ENCODE peak calls at places on chromosomes 7 and 10, in nine cellular contexts. A is BE2C; V is adipocyte; R is adrenal gland; S is CD8-positive, alpha-beta memory T cell; T is OCI-LY7; B is MM.1S; N is Karpas-422; E is colonic mucosa. Y is an unnamed sample.

GRCh38 chr7:96786261-96786997 is 76.8 kb upstream of the SEM1 start:
- DNase-seq in A (no peak), V (no peak), R (peak; percentile 40), S (no peak), T (no peak), B (no peak), N (no peak), E (no peak), Y (no peak)

GRCh38 chr7:30285531-30286284 is 1.3 kb downstream of the ZNRF2 start:
- DNase-seq in A (peak; percentile 24), V (peak; percentile 54), R (peak; percentile 34), S (peak; percentile 57), T (peak; percentile 79), B (peak; percentile 88), N (peak; percentile 85), E (peak; percentile 53), Y (peak; percentile 29)

GRCh38 chr10:18583575-18584270 is 67.7 kb downstream of the NSUN6 start:
- DNase-seq in A (no peak), V (no peak), R (no peak), S (no peak), T (no peak), B (no peak), N (peak; percentile 49), E (no peak), Y (no peak)

GRCh38 chr10:28788252-28788651 is 110.9 kb downstream of the BAMBI start:
- DNase-seq in A (no peak), V (no peak), R (no peak), S (no peak), T (no peak), B (no peak), N (no peak), E (no peak), Y (no peak)

GRCh38 chr10:71255817-71256660 is 43.7 kb downstream of the UNC5B start:
- DNase-seq in A (peak; percentile 90), V (peak; percentile 84), R (no peak), S (no peak), T (no peak), B (no peak), N (no peak), E (peak; percentile 92), Y (peak; percentile 77)

GRCh38 chr7:4169505-4169904 is 512.6 kb upstream of the FOXK1 start:
- DNase-seq in A (no peak), V (no peak), R (no peak), S (no peak), T (no peak), B (no peak), N (no peak), E (no peak), Y (no peak)

GRCh38 chr7:4123823-4124222 is 558.3 kb upstream of the FOXK1 start:
- DNase-seq in A (no peak), V (no peak), R (no peak), S (no peak), T (no peak), B (no peak), N (no peak), E (no peak), Y (no peak)

GRCh38 chr10:46002916-46003693 is 27.3 kb downstream of the NCOA4 start:
- DNase-seq in A (no peak), V (no peak), R (no peak), S (no peak), T (no peak), B (no peak), N (no peak), E (no peak), Y (no peak)

GRCh38 chr10:123800299-123800698 is 91.3 kb downstream of the CPXM2 start:
- DNase-seq in A (no peak), V (peak; percentile 55), R (no peak), S (no peak), T (no peak), B (no peak), N (no peak), E (peak; percentile 4), Y (no peak)

GRCh38 chr10:38027992-38028391 is 17.5 kb downstream of the ZNF33A start:
- DNase-seq in A (no peak), V (no peak), R (peak; percentile 20), S (no peak), T (no peak), B (no peak), N (no peak), E (no peak), Y (no peak)

GRCh38 chr10:114083040-114083439 is 39.4 kb downstream of the ADRB1 start:
- DNase-seq in A (no peak), V (no peak), R (no peak), S (no peak), T (no peak), B (no peak), N (no peak), E (no peak), Y (no peak)

GRCh38 chr10:241451-241850 is 106.2 kb downstream of the ZMYND11 start:
- DNase-seq in A (no peak), V (no peak), R (no peak), S (no peak), T (no peak), B (no peak), N (no peak), E (no peak), Y (no peak)

GRCh38 chr10:23439452-23439919 is 611 bp downstream of the OTUD1 start:
- DNase-seq in A (peak; percentile 19), V (no peak), R (peak; percentile 43), S (no peak), T (peak; percentile 34), B (peak; percentile 13), N (no peak), E (no peak), Y (peak; percentile 21)

GRCh38 chr10:113425596-113425995 is 127.3 kb upstream of the HABP2 start:
- DNase-seq in A (no peak), V (no peak), R (no peak), S (no peak), T (no peak), B (no peak), N (no peak), E (no peak), Y (no peak)

GRCh38 chr7:44636041-44636580 is 29.7 kb downstream of the OGDH start:
- DNase-seq in A (no peak), V (no peak), R (no peak), S (no peak), T (no peak), B (no peak), N (no peak), E (no peak), Y (no peak)
- H3K4me1 ChIP-seq in A (peaks cover 23% of the 10 kb centered on the region), V (peaks cover 49% of the 10 kb centered on the region), R (peaks cover 55% of the 10 kb centered on the region), S (peaks cover 95% of the 10 kb centered on the region), T (peaks cover 76% of the 10 kb centered on the region), B (peaks cover 87% of the 10 kb centered on the region), N (peaks cover 28% of the 10 kb centered on the region), E (peaks cover 68% of the 10 kb centered on the region), Y (peaks cover 22% of the 10 kb centered on the region)

GRCh38 chr7:21354284-21354683 is 73.6 kb upstream of the SP4 start:
- DNase-seq in A (no peak), V (no peak), R (no peak), S (no peak), T (no peak), B (no peak), N (no peak), E (no peak), Y (no peak)
- H3K4me1 ChIP-seq in A (no peaks in the 10 kb centered on the region), V (no peaks in the 10 kb centered on the region), R (no peaks in the 10 kb centered on the region), S (peaks cover 65% of the 10 kb centered on the region), T (peaks cover 25% of the 10 kb centered on the region), B (peaks cover 35% of the 10 kb centered on the region), N (peaks cover 32% of the 10 kb centered on the region), E (no peaks in the 10 kb centered on the region), Y (no peaks in the 10 kb centered on the region)

GRCh38 chr7:133050200-133050995 is 31.5 kb downstream of the CHCHD3 start:
- DNase-seq in A (no peak), V (no peak), R (no peak), S (no peak), T (no peak), B (no peak), N (no peak), E (no peak), Y (no peak)

GRCh38 chr7:133044722-133045473 is 37.0 kb downstream of the CHCHD3 start:
- DNase-seq in A (no peak), V (no peak), R (no peak), S (no peak), T (no peak), B (no peak), N (no peak), E (no peak), Y (no peak)

GRCh38 chr7:133051066-133051465 is 30.8 kb downstream of the CHCHD3 start:
- DNase-seq in A (peak; percentile 61), V (peak; percentile 40), R (peak; percentile 38), S (no peak), T (peak; percentile 65), B (peak; percentile 18), N (peak; percentile 54), E (no peak), Y (no peak)

GRCh38 chr7:133051719-133052118 is 30.2 kb downstream of the CHCHD3 start:
- DNase-seq in A (no peak), V (no peak), R (no peak), S (no peak), T (no peak), B (no peak), N (no peak), E (no peak), Y (no peak)

DNA sequence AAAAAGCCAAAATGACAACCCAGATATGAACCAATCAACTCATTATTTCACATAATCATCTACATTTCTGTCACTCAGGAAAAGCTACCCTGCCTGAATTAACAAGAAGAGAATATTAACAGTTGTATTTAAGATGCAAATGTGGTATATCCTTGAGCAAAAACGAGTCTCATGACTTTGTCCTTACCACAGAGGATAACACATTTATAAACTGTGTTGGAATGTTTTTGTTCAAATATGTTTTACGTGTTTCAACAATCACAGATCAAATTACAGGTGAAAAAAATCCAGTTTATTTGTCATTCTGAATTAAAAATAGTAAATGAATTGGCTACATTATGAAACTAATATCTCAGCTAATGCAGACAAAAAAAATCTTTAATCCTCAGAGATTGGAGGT is 34.6 kb downstream of the CHCHD3 start:
- DNase-seq in A (no peak), V (no peak), R (no peak), S (no peak), T (no peak), B (no peak), N (no peak), E (no peak), Y (no peak)
- H3K4me1 ChIP-seq in A (peaks cover 21% of the 10 kb centered on the region), V (peaks cover 21% of the 10 kb centered on the region), R (peaks cover 22% of the 10 kb centered on the region), S (no peaks in the 10 kb centered on the region), T (peaks cover 18% of the 10 kb centered on the region), B (no peaks in the 10 kb centered on the region), N (peaks cover 15% of the 10 kb centered on the region), E (no peaks in the 10 kb centered on the region), Y (peaks cover 13% of the 10 kb centered on the region)

DNA sequence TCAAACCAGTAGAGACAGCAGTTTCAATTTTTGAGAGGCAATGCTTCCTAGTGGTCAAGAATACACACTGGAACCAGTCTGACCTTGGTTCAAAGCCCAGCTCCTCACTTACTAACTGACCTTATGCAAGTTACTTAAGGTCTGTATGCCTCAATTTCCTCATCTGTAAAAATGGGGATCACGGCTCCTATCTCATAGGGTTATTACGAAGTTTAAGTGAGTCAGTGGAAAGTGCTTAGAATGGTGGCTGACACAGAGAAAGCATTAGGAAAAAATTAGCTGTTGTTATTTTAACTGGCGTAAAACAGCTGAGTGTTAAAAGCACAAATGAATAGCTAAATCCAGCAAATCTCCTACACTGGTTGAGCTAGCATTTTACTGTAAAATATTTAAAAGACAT is 162.4 kb upstream of the LAMB4 start:
- DNase-seq in A (no peak), V (no peak), R (no peak), S (no peak), T (no peak), B (no peak), N (peak; percentile 24), E (no peak), Y (no peak)
- H3K4me1 ChIP-seq in A (peaks cover 63% of the 10 kb centered on the region), V (peaks cover 42% of the 10 kb centered on the region), R (peaks cover 49% of the 10 kb centered on the region), S (no peaks in the 10 kb centered on the region), T (peaks cover 14% of the 10 kb centered on the region), B (no peaks in the 10 kb centered on the region), N (peaks cover 8% of the 10 kb centered on the region), E (no peaks in the 10 kb centered on the region), Y (no peaks in the 10 kb centered on the region)

Y was measured in uterus.